ENCODE peak calls at places on chromosomes 1 and 21, in ten cellular contexts. E is DMS 273 treated with DMSO at 0.1 percent for 48 hours; I is naive B cell; V is mucosa of descending colon; B is activated T-helper 1 cell treated with anti-CD3 and anti-CD28 coated beads, Interleukin-2, amount 50 U/mL, for 16 hours; X is fibroblast of mammary gland; K is EL; M is HuH-7; H is stimulated activated CD4-positive, alpha-beta T cell treated with anti-CD3 and anti-CD28 coated beads, Interleukin-4, amount 100 ng/mL, for 24 hours; T is NCI-H774. J is an unnamed sample.

GRCh38 chr1:213523781-213524398 is 463.9 kb upstream of the PROX1 start:
- DNase-seq in I (no peak), H (no peak), V (no peak), T (no peak), B (no peak), E (no peak), M (no peak), K (no peak), X (no peak), J (no peak)

GRCh38 chr1:34918609-34919561 is 10.6 kb downstream of the DLGAP3 start:
- DNase-seq in T (no peak), H (peak), V (no peak), I (peak), X (peak), B (no peak), K (no peak), M (no peak), E (no peak), J (no peak)

GRCh38 chr1:91622586-91622985 is 121.9 kb downstream of the CDC7 start:
- DNase-seq in X (no peak), M (no peak), H (no peak), I (no peak), T (no peak), V (peak), B (no peak), K (no peak), E (no peak), J (peak)

GRCh38 chr21:33019885-33020557 is 5.7 kb upstream of the OLIG2 start:
- DNase-seq in H (no peak), B (no peak), T (no peak), K (no peak), X (no peak), M (no peak), I (no peak), E (no peak), V (no peak), J (no peak)

GRCh38 chr1:23216771-23217420 is 406 bp downstream of the HTR1D start:
- DNase-seq in M (peak), T (no peak), B (no peak), H (peak), K (no peak), I (no peak), V (peak), X (no peak), E (no peak), J (no peak)

GRCh38 chr1:5810553-5811270 is 181.5 kb downstream of the NPHP4 start:
- DNase-seq in T (no peak), I (no peak), B (no peak), K (no peak), H (no peak), E (no peak), X (no peak), V (no peak), M (no peak), J (no peak)

GRCh38 chr1:28737245-28738137 is 751 bp downstream of the YTHDF2 start:
- DNase-seq in I (peak), V (peak), H (peak), B (peak), T (peak), E (peak), M (peak), X (peak), K (peak), J (peak)

GRCh38 chr1:88595355-88595754 is 88.7 kb upstream of the PKN2 start:
- DNase-seq in H (no peak), I (no peak), B (no peak), V (no peak), T (no peak), E (peak), K (peak), X (peak), M (no peak), J (no peak)

GRCh38 chr1:228988655-228989054 is 253.4 kb downstream of the RHOU start:
- DNase-seq in X (peak), B (no peak), E (no peak), H (no peak), K (peak), T (no peak), M (no peak), I (no peak), V (no peak), J (no peak)

GRCh38 chr21:35575280-35575915 is 484.9 kb downstream of the SETD4 start:
- DNase-seq in M (no peak), V (no peak), E (no peak), X (peak), H (no peak), T (no peak), K (peak), I (no peak), B (no peak), J (no peak)

GRCh38 chr1:223512016-223512415 is 118.8 kb downstream of the CCDC185 start:
- DNase-seq in T (no peak), M (no peak), K (no peak), H (no peak), B (no peak), X (no peak), V (no peak), I (no peak), E (no peak), J (no peak)

GRCh38 chr21:44353200-44353970 is at the start of gene TRPM2:
- DNase-seq in I (no peak), B (no peak), M (no peak), X (peak), T (no peak), K (no peak), E (no peak), V (peak), H (no peak), J (peak)

GRCh38 chr1:61950418-61950817 is 208.1 kb downstream of the PATJ start:
- DNase-seq in M (peak), X (peak), V (no peak), T (no peak), E (no peak), I (no peak), B (no peak), H (no peak), K (peak), J (no peak)

GRCh38 chr1:153324912-153325311 is 12.2 kb upstream of the PGLYRP3 start:
- DNase-seq in B (no peak), E (no peak), I (no peak), V (no peak), K (no peak), T (no peak), X (no peak), M (no peak), H (no peak), J (no peak)

GRCh38 chr1:150165622-150166612 is 16.2 kb downstream of the PLEKHO1 start:
- DNase-seq in T (peak), X (peak), K (peak), E (peak), M (peak), I (no peak), V (peak), H (peak), B (peak), J (peak)

GRCh38 chr1:10877894-10878293 is 81.4 kb upstream of the CASZ1 start:
- DNase-seq in H (no peak), X (no peak), M (no peak), I (no peak), E (no peak), T (no peak), K (no peak), B (no peak), V (no peak), J (no peak)

J was measured in transverse colon.